ENCODE peak calls at places on chromosomes 7 and 10, in six cellular contexts. One of them, this sample, is unnamed.

GRCh38 chr7:101138149-101138870 is 11.4 kb downstream of the SERPINE1 start:
- DNase-seq in LoVo: peak; percentile 99
- DNase-seq in GM19239: no peak
- DNase-seq in WTC11: peak; percentile 62
- DNase-seq in SHP77: peak; percentile 78
- DNase-seq in iPS-NIHi11: peak; percentile 74
- DNase-seq in this sample: peak; percentile 96

GRCh38 chr10:71613303-71613777 is 106.2 kb downstream of the C10orf105 start:
- DNase-seq in LoVo: peak; percentile 66
- DNase-seq in GM19239: no peak
- DNase-seq in WTC11: no peak
- DNase-seq in SHP77: no peak
- DNase-seq in iPS-NIHi11: no peak
- DNase-seq in this sample: no peak

GRCh38 chr10:113891476-113891875 is 37.0 kb downstream of the NHLRC2 start:
- DNase-seq in LoVo: no peak
- DNase-seq in GM19239: no peak
- DNase-seq in WTC11: no peak
- DNase-seq in SHP77: no peak
- DNase-seq in iPS-NIHi11: no peak
- DNase-seq in this sample: no peak

GRCh38 chr10:111784386-111784785 is 399.2 kb downstream of the GPAM start:
- DNase-seq in LoVo: no peak
- DNase-seq in GM19239: no peak
- DNase-seq in WTC11: no peak
- DNase-seq in SHP77: no peak
- DNase-seq in iPS-NIHi11: no peak
- DNase-seq in this sample: no peak

GRCh38 chr7:17599733-17600685 is 301.6 kb downstream of the AHR start:
- DNase-seq in LoVo: peak; percentile 95
- DNase-seq in GM19239: no peak
- DNase-seq in WTC11: no peak
- DNase-seq in SHP77: peak; percentile 41
- DNase-seq in iPS-NIHi11: no peak
- DNase-seq in this sample: peak; percentile 84

GRCh38 chr10:104582604-104582951 is 58.5 kb upstream of the SORCS3 start:
- DNase-seq in LoVo: no peak
- DNase-seq in GM19239: no peak
- DNase-seq in WTC11: no peak
- DNase-seq in SHP77: no peak
- DNase-seq in iPS-NIHi11: no peak
- DNase-seq in this sample: no peak

GRCh38 chr10:28559661-28560060 is 26.7 kb downstream of the WAC start:
- DNase-seq in LoVo: no peak
- DNase-seq in GM19239: no peak
- DNase-seq in WTC11: no peak
- DNase-seq in SHP77: no peak
- DNase-seq in iPS-NIHi11: peak; percentile 13
- DNase-seq in this sample: no peak

GRCh38 chr10:70379581-70380176 is 2.7 kb downstream of the LRRC20 start:
- DNase-seq in LoVo: no peak
- DNase-seq in GM19239: no peak
- DNase-seq in WTC11: peak; percentile 57
- DNase-seq in SHP77: no peak
- DNase-seq in iPS-NIHi11: peak; percentile 81
- DNase-seq in this sample: peak; percentile 50

GRCh38 chr7:36962367-36962766 is 238.1 kb upstream of the AOAH start:
- DNase-seq in LoVo: no peak
- DNase-seq in GM19239: no peak
- DNase-seq in WTC11: no peak
- DNase-seq in SHP77: no peak
- DNase-seq in iPS-NIHi11: no peak
- DNase-seq in this sample: no peak

GRCh38 chr7:102415685-102416225 is 17.6 kb upstream of the ORAI2 start:
- DNase-seq in LoVo: no peak
- DNase-seq in GM19239: no peak
- DNase-seq in WTC11: no peak
- DNase-seq in SHP77: no peak
- DNase-seq in iPS-NIHi11: no peak
- DNase-seq in this sample: no peak

GRCh38 chr10:11881477-11882417 is 58.6 kb downstream of the PROSER2 start:
- DNase-seq in LoVo: peak; percentile 90
- DNase-seq in GM19239: no peak
- DNase-seq in WTC11: peak; percentile 65
- DNase-seq in SHP77: no peak
- DNase-seq in iPS-NIHi11: peak; percentile 80
- DNase-seq in this sample: peak; percentile 86

GRCh38 chr7:1993031-1993685 is 239.6 kb downstream of the MAD1L1 start:
- DNase-seq in LoVo: no peak
- DNase-seq in GM19239: no peak
- DNase-seq in WTC11: no peak
- DNase-seq in SHP77: no peak
- DNase-seq in iPS-NIHi11: no peak
- DNase-seq in this sample: no peak

GRCh38 chr7:70053970-70054369 is 455.7 kb downstream of the AUTS2 start:
- DNase-seq in LoVo: no peak
- DNase-seq in GM19239: no peak
- DNase-seq in WTC11: no peak
- DNase-seq in SHP77: no peak
- DNase-seq in iPS-NIHi11: no peak
- DNase-seq in this sample: no peak

GRCh38 chr10:80144302-80145131 is 12.0 kb downstream of the PLAC9 start:
- DNase-seq in LoVo: peak; percentile 72
- DNase-seq in GM19239: peak; percentile 52
- DNase-seq in WTC11: peak; percentile 24
- DNase-seq in SHP77: no peak
- DNase-seq in iPS-NIHi11: peak; percentile 64
- DNase-seq in this sample: no peak

GRCh38 chr7:119545118-119545517 is 727.9 kb upstream of the KCND2 start:
- DNase-seq in LoVo: peak; percentile 73
- DNase-seq in GM19239: no peak
- DNase-seq in WTC11: no peak
- DNase-seq in SHP77: no peak
- DNase-seq in iPS-NIHi11: no peak
- DNase-seq in this sample: peak; percentile 66

GRCh38 chr7:106031271-106032029 is 68.4 kb downstream of the CDHR3 start:
- DNase-seq in LoVo: no peak
- DNase-seq in GM19239: no peak
- DNase-seq in WTC11: no peak
- DNase-seq in SHP77: no peak
- DNase-seq in iPS-NIHi11: no peak
- DNase-seq in this sample: no peak

GRCh38 chr7:11346312-11346711 is 372.6 kb downstream of the PHF14 start:
- DNase-seq in LoVo: no peak
- DNase-seq in GM19239: no peak
- DNase-seq in WTC11: no peak
- DNase-seq in SHP77: no peak
- DNase-seq in iPS-NIHi11: no peak
- DNase-seq in this sample: no peak

GRCh38 chr10:96124230-96125141 is 5.6 kb upstream of the ZNF518A start:
- DNase-seq in LoVo: no peak
- DNase-seq in GM19239: no peak
- DNase-seq in WTC11: peak; percentile 60
- DNase-seq in SHP77: peak; percentile 13
- DNase-seq in iPS-NIHi11: peak; percentile 78
- DNase-seq in this sample: peak; percentile 66

GRCh38 chr10:68156373-68157185 is 47.3 kb downstream of the MYPN start:
- DNase-seq in LoVo: peak; percentile 54
- DNase-seq in GM19239: peak; percentile 4
- DNase-seq in WTC11: peak; percentile 62
- DNase-seq in SHP77: no peak
- DNase-seq in iPS-NIHi11: peak; percentile 45
- DNase-seq in this sample: peak; percentile 35

GRCh38 chr7:28144266-28144665 is 36.3 kb downstream of the JAZF1 start:
- DNase-seq in LoVo: no peak
- DNase-seq in GM19239: no peak
- DNase-seq in WTC11: peak; percentile 64
- DNase-seq in SHP77: no peak
- DNase-seq in iPS-NIHi11: peak; percentile 71
- DNase-seq in this sample: no peak

GRCh38 chr7:151552352-151553028 is 32.8 kb upstream of the RHEB start:
- DNase-seq in LoVo: peak; percentile 35
- DNase-seq in GM19239: no peak
- DNase-seq in WTC11: no peak
- DNase-seq in SHP77: peak; percentile 76
- DNase-seq in iPS-NIHi11: peak; percentile 60
- DNase-seq in this sample: no peak

GRCh38 chr10:100696477-100696901 is 48.9 kb upstream of the PAX2 start:
- DNase-seq in LoVo: no peak
- DNase-seq in GM19239: no peak
- DNase-seq in WTC11: no peak
- DNase-seq in SHP77: no peak
- DNase-seq in iPS-NIHi11: no peak
- DNase-seq in this sample: peak; percentile 26

GRCh38 chr7:156659961-156660360 is 19.4 kb downstream of the RNF32 start:
- DNase-seq in LoVo: no peak
- DNase-seq in GM19239: no peak
- DNase-seq in WTC11: no peak
- DNase-seq in SHP77: no peak
- DNase-seq in iPS-NIHi11: no peak
- DNase-seq in this sample: no peak

GRCh38 chr7:80439894-80440811 is 71.7 kb downstream of the GNAT3 start:
- DNase-seq in LoVo: peak; percentile 50
- DNase-seq in GM19239: no peak
- DNase-seq in WTC11: no peak
- DNase-seq in SHP77: no peak
- DNase-seq in iPS-NIHi11: no peak
- DNase-seq in this sample: no peak

GRCh38 chr10:114811769-114812353 is 9.7 kb upstream of the FHIP2A start:
- DNase-seq in LoVo: no peak
- DNase-seq in GM19239: no peak
- DNase-seq in WTC11: no peak
- DNase-seq in SHP77: no peak
- DNase-seq in iPS-NIHi11: no peak
- DNase-seq in this sample: no peak

GRCh38 chr7:136049117-136049516 is 72.0 kb upstream of the MTPN start:
- DNase-seq in LoVo: no peak
- DNase-seq in GM19239: no peak
- DNase-seq in WTC11: no peak
- DNase-seq in SHP77: no peak
- DNase-seq in iPS-NIHi11: no peak
- DNase-seq in this sample: no peak

GRCh38 chr10:71349401-71349800 is 30.3 kb downstream of the SLC29A3 start:
- DNase-seq in LoVo: no peak
- DNase-seq in GM19239: no peak
- DNase-seq in WTC11: no peak
- DNase-seq in SHP77: no peak
- DNase-seq in iPS-NIHi11: no peak
- DNase-seq in this sample: no peak

GRCh38 chr7:39838326-39838725 is 111.7 kb upstream of the CDK13 start:
- DNase-seq in LoVo: peak; percentile 85
- DNase-seq in GM19239: no peak
- DNase-seq in WTC11: no peak
- DNase-seq in SHP77: peak; percentile 80
- DNase-seq in iPS-NIHi11: no peak
- DNase-seq in this sample: no peak

GRCh38 chr10:133335238-133336122 is 1.2 kb downstream of the CALY start:
- DNase-seq in LoVo: no peak
- DNase-seq in GM19239: no peak
- DNase-seq in WTC11: peak; percentile 71
- DNase-seq in SHP77: no peak
- DNase-seq in iPS-NIHi11: peak; percentile 83
- DNase-seq in this sample: peak; percentile 80

GRCh38 chr10:87683356-87683755 is 23.7 kb downstream of the PAPSS2 start:
- DNase-seq in LoVo: no peak
- DNase-seq in GM19239: no peak
- DNase-seq in WTC11: no peak
- DNase-seq in SHP77: no peak
- DNase-seq in iPS-NIHi11: no peak
- DNase-seq in this sample: no peak

GRCh38 chr7:6012355-6013104 is 3.5 kb downstream of the AIMP2 start:
- DNase-seq in LoVo: no peak
- DNase-seq in GM19239: no peak
- DNase-seq in WTC11: no peak
- DNase-seq in SHP77: no peak
- DNase-seq in iPS-NIHi11: no peak
- DNase-seq in this sample: no peak

GRCh38 chr10:44316187-44316921 is 68.5 kb downstream of the CXCL12 start:
- DNase-seq in LoVo: no peak
- DNase-seq in GM19239: no peak
- DNase-seq in WTC11: peak; percentile 93
- DNase-seq in SHP77: no peak
- DNase-seq in iPS-NIHi11: peak; percentile 83
- DNase-seq in this sample: peak; percentile 23

GRCh38 chr7:541661-542060 is 22.0 kb upstream of the PDGFA start:
- DNase-seq in LoVo: no peak
- DNase-seq in GM19239: no peak
- DNase-seq in WTC11: no peak
- DNase-seq in SHP77: no peak
- DNase-seq in iPS-NIHi11: no peak
- DNase-seq in this sample: no peak

GRCh38 chr10:110430369-110431273 is 67.1 kb upstream of the DUSP5 start:
- DNase-seq in LoVo: peak; percentile 40
- DNase-seq in GM19239: no peak
- DNase-seq in WTC11: peak; percentile 3
- DNase-seq in SHP77: no peak
- DNase-seq in iPS-NIHi11: no peak
- DNase-seq in this sample: no peak

GRCh38 chr7:100484636-100485114 is 948 bp downstream of the NYAP1 start:
- DNase-seq in LoVo: no peak
- DNase-seq in GM19239: no peak
- DNase-seq in WTC11: no peak
- DNase-seq in SHP77: no peak
- DNase-seq in iPS-NIHi11: no peak
- DNase-seq in this sample: no peak

GRCh38 chr7:151131622-151132293 is 35.7 kb downstream of the GBX1 start:
- DNase-seq in LoVo: no peak
- DNase-seq in GM19239: no peak
- DNase-seq in WTC11: no peak
- DNase-seq in SHP77: no peak
- DNase-seq in iPS-NIHi11: no peak
- DNase-seq in this sample: no peak

This sample was measured in A549.